ENCODE peak calls at places on chromosome 19, in four cellular contexts. One of them, this sample, is unnamed.

GRCh38 chr19:32258167-32258566 is 87.2 kb upstream of the ZNF507 start:
- DNase-seq in GM12878: no peak
- DNase-seq in H1: no peak
- DNase-seq in K562: no peak
- DNase-seq in this sample: no peak

GRCh38 chr19:18781047-18781600 is 10.0 kb downstream of the COMP start:
- DNase-seq in K562: no peak
- DNase-seq in H1: no peak
- DNase-seq in GM12878: no peak
- DNase-seq in this sample: no peak

GRCh38 chr19:38470788-38471480 is 37.4 kb downstream of the RYR1 start:
- DNase-seq in GM12878: no peak
- DNase-seq in H1: no peak
- DNase-seq in K562: no peak
- DNase-seq in this sample: no peak

GRCh38 chr19:15154002-15154612 is 46.7 kb downstream of the NOTCH3 start:
- DNase-seq in GM12878: no peak
- DNase-seq in H1: no peak
- DNase-seq in K562: peak
- DNase-seq in this sample: peak

GRCh38 chr19:18444513-18444912 is 6.6 kb upstream of the ISYNA1 start:
- DNase-seq in H1: no peak
- DNase-seq in K562: no peak
- DNase-seq in GM12878: no peak
- DNase-seq in this sample: no peak

GRCh38 chr19:13978306-13978705 is 26.0 kb downstream of the DCAF15 start:
- DNase-seq in H1: peak
- DNase-seq in GM12878: no peak
- DNase-seq in K562: peak
- DNase-seq in this sample: no peak

GRCh38 chr19:45817725-45818301 is 2.7 kb upstream of the RSPH6A start:
- DNase-seq in H1: no peak
- DNase-seq in GM12878: no peak
- DNase-seq in K562: peak
- DNase-seq in this sample: no peak

GRCh38 chr19:45616709-45617027 is 14.7 kb upstream of the GPR4 start:
- DNase-seq in K562: no peak
- DNase-seq in GM12878: no peak
- DNase-seq in H1: no peak
- DNase-seq in this sample: no peak

GRCh38 chr19:49502866-49503581 is 6.8 kb downstream of the RPS11 start:
- DNase-seq in GM12878: no peak
- DNase-seq in K562: peak
- DNase-seq in H1: no peak
- DNase-seq in this sample: peak

GRCh38 chr19:3459322-3459881 is 20.9 kb downstream of the SMIM24 start:
- DNase-seq in GM12878: no peak
- DNase-seq in H1: no peak
- DNase-seq in K562: peak
- DNase-seq in this sample: no peak

GRCh38 chr19:3457531-3458228 is 22.6 kb downstream of the SMIM24 start:
- DNase-seq in K562: no peak
- DNase-seq in H1: no peak
- DNase-seq in GM12878: no peak
- DNase-seq in this sample: no peak

GRCh38 chr19:3458595-3459284 is 21.6 kb downstream of the SMIM24 start:
- DNase-seq in GM12878: no peak
- DNase-seq in K562: no peak
- DNase-seq in H1: no peak
- DNase-seq in this sample: no peak

GRCh38 chr19:3458229-3458555 is 22.1 kb downstream of the SMIM24 start:
- DNase-seq in H1: no peak
- DNase-seq in K562: no peak
- DNase-seq in GM12878: no peak
- DNase-seq in this sample: no peak

DNA sequence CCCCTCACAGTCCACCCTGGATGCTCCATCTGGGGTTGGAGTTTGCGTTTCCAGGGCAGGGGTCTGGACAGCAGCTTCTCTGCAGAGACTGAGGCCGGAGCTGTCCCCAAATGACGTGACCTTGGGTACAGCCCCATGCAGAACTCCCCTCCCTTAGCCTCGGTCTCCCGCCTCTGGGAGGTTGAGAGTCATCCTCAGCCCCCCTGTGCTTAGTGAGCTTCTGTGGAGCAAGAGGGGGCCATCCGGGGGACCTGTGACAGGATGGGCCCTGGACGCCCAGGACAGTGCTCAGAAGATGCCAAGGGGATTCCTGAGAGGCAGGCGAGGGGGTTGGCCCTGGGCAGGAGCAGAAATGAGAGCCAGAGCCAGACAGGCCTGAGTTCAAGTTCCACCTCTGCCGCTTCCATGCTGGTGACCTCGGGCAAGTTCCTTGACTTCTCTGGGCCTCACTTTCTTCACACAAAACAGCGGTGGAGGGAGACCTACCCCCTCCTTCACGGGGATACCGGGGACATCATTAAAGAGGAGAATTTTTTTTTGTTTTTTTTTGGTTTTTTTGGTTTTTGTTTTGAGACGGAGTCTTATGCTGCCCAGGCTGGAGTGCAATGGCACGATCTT is 20.3 kb downstream of the SMIM24 start:
- DNase-seq in K562: no peak
- DNase-seq in GM12878: no peak
- DNase-seq in H1: no peak
- DNase-seq in this sample: no peak
- H3K27ac ChIP-seq in K562: no peak
- H3K27ac ChIP-seq in GM12878: no peak
- H3K27ac ChIP-seq in H1: no peak
- H3K27ac ChIP-seq in this sample: no peak

GRCh38 chr19:47745010-47745901 is at the start of gene NOP53:
- DNase-seq in H1: peak
- DNase-seq in K562: peak
- DNase-seq in GM12878: peak
- DNase-seq in this sample: peak
- TF ChIP-seq POLR2AphosphoS5 in H1: peak
- TF ChIP-seq POLR2AphosphoS5 in K562: peak
- TF ChIP-seq POLR2AphosphoS5 in GM12878: peak
- TF ChIP-seq POLR2AphosphoS5 in this sample: peak

DNA sequence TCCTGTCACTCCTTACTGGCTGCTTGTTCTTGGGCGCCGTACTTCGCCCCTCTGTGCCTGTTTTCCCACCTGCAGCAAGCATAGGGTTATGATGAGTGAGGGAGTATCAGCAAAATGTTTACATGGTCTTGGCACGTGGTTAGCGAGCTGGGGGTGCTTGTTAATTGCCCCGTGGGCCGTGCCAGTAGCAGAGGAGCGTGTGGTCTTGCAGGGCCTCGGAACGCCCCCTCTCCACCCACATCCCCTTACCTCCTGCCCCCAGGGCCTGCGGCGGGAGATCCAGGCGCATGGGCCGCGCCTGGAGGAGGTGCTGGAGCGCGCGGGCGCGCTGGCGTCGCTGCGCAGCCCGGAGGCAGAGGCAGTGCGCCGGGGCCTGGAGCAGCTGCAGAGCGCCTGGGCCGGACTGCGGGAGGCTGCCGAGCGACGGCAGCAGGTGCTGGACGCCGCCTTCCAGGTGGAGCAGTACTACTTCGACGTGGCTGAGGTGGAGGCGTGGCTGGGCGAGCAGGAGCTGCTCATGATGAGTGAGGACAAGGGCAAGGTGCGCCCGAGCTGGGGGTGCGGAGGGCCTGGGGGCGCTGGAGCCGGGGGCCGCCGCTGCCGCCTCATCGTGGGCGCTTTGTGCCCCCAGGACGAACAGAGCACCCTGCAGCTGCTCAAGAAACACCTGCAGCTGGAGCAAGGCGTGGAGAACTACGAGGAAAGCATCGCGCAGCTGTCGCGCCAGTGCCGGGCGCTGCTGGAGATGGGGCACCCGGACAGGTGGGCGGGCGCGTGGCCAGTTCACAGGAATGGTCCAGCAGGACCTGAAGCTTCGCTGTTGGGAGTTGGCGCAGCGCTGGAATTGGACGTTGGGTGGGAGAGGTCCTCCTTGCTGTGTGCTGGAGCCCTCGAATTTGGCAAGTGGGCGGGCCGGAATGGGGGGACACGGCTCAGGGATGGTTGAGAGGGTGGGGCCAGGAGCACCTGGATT is 22.5 kb upstream of the SHKBP1 start:
- DNase-seq in K562: no peak
- DNase-seq in H1: no peak
- DNase-seq in GM12878: no peak
- DNase-seq in this sample: no peak
- TF ChIP-seq SRF in K562: no peak
- TF ChIP-seq SRF in H1: no peak
- TF ChIP-seq SRF in GM12878: no peak
- TF ChIP-seq SRF in this sample: no peak

GRCh38 chr19:20243629-20244028 is 76.6 kb downstream of the ZNF486 start:
- DNase-seq in GM12878: no peak
- DNase-seq in K562: no peak
- DNase-seq in H1: no peak
- DNase-seq in this sample: no peak

GRCh38 chr19:20235156-20235555 is 68.1 kb downstream of the ZNF486 start:
- DNase-seq in K562: no peak
- DNase-seq in GM12878: no peak
- DNase-seq in H1: no peak
- DNase-seq in this sample: no peak

GRCh38 chr19:20233105-20233504 is 66.1 kb downstream of the ZNF486 start:
- DNase-seq in H1: no peak
- DNase-seq in GM12878: no peak
- DNase-seq in K562: no peak
- DNase-seq in this sample: no peak

DNA sequence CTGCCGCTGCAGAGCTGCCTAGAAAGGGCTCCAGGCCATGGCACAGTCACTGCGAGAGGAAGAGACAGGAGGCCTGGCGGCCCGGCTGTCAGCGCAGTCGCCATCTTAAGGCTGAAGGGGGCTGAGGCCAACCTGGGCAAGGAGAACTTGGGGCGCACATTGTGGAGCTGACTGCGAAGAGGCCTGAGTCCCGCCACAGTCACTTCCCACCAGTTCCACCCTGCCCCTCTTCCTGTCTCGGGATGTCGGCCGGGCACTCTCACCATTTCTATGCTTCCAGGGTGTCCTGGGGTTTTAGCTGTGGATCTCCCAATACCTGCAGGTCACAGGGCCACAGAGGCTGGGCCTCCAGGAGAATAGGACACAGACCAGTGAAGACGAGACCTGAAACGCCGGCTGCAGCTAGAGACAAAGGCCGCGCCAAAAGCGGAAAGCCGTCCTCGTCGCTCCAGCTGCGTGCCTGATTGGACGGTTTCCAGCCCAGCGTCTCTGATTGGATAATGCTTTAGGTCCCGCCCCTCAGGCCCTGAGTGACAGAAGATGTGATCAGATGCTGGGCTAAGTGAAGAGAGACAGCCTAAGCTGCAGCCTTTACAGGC is 71.1 kb downstream of the ZNF486 start:
- DNase-seq in K562: peak
- DNase-seq in H1: peak
- DNase-seq in GM12878: peak
- DNase-seq in this sample: no peak
- H3K27ac ChIP-seq in K562: peak
- H3K27ac ChIP-seq in H1: peak
- H3K27ac ChIP-seq in GM12878: no peak
- H3K27ac ChIP-seq in this sample: no peak

DNA sequence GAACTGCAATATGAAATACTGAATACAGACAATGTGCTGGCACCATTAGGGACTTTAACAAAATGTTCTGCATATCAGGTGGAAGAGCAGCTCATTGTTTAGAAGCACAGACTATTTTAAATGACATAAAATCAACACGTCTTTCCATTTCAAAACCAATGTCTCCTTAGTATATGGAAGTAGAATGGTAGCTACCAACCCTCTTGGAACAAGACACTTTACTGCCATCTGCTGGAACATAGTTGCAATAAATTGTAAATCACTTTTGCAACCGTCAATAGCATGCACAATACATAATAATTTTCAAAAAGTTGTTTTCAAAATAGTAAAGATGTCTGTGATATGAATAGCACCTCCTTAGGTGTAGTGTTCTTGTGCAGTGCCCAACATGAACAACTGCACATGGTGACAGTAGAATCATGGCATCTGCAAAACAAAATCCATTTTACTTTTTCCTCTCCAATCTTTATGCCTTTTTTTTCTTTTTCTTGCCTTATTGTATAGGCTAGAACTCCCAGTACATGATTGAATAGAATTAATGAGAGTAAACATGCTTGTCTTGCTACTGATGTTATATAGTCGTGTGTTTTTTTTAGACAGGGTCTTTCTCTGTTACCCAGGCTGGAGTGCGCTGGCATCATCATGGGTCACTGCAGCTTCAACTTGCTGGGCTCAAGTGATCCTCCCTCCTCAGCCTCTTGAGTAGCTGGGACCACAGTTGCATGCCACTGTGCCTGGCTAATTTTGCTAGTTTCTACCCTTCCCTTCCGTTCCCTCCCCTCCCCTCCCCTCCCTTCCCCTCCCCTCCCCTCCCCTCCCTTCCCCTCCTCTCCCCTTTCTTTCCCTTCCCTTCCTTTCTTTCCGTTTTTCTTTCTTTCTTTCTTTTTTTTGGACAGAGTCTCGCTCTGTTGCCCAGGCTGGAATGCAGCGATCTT is 7.8 kb upstream of the LYPD5 start:
- DNase-seq in H1: no peak
- DNase-seq in GM12878: peak
- DNase-seq in K562: peak
- DNase-seq in this sample: peak
- TF ChIP-seq POLR2AphosphoS5 in H1: no peak
- TF ChIP-seq POLR2AphosphoS5 in GM12878: no peak
- TF ChIP-seq POLR2AphosphoS5 in K562: no peak
- TF ChIP-seq POLR2AphosphoS5 in this sample: no peak

DNA sequence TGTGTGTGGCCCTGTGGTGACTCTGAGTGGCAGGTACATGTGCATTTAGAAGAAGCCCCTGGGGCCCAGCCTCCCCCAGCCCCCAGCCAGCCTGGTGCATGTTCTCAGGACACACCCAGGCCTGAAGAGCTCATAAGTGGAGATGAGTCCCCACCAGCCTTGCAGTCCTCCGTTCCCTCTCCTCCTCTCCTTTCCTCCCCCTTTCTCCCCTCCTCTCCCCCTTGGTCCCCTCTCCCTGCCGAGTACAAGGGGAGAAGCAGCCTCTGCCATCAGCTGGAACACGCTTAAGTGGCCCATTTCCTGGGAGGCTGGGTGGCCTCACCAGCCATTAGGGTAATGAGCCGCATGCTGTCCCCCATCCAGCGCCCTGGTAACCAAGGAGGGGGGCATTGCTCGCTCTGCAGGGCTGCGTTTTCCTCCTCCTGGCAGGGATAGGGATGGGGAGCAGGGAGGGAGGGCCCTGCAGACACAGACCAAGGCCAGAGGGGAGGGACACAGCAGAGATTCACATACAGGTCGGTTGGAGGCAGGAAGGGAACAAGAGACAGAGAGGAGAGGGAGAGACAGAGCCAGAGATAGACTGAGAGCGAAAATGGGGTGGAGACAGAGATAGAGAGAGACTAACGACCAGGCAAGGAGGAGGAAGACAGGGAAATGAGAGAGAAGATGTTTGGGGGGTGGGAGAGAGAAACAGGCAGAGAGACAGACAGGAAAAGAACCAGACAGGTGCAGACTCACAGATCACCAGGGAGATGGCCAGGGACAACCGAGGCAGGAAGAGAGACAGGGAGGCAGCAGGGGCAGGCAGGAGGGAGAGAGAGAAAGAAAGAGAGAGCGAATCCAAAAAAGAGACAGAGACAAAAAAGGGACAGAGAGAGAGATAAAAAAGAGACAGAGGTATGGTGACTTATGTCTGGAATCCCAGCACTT is 19.3 kb upstream of the DPP9 start:
- DNase-seq in H1: no peak
- DNase-seq in K562: no peak
- DNase-seq in GM12878: no peak
- DNase-seq in this sample: no peak
- TF ChIP-seq SRF in H1: no peak
- TF ChIP-seq SRF in K562: no peak
- TF ChIP-seq SRF in GM12878: no peak
- TF ChIP-seq SRF in this sample: no peak

This sample was measured in HCT116.